ENCODE peak calls at places on chromosome 10, in five cellular contexts. C is astrocyte, J is fibroblast of lung, S is AG09309, H is BJ. D is an unnamed sample.

GRCh38 chr10:93566435-93567276 is at the start of gene FFAR4:
- DNase-seq in C (no peak), J (no peak), S (no peak), H (no peak), D (no peak)

GRCh38 chr10:90148121-90148855 is 446.9 kb downstream of the KIF20B start:
- DNase-seq in C (peak; percentile 86), J (peak; percentile 79), S (no peak), H (no peak), D (no peak)

GRCh38 chr10:88901610-88902327 is 21.7 kb downstream of the STAMBPL1 start:
- DNase-seq in C (peak; percentile 66), J (no peak), S (no peak), H (no peak), D (no peak)

GRCh38 chr10:79100761-79101160 is 32.0 kb downstream of the ZMIZ1 start:
- DNase-seq in C (no peak), J (no peak), S (no peak), H (no peak), D (no peak)

GRCh38 chr10:90751107-90751997 is 106.5 kb downstream of the HTR7 start:
- DNase-seq in C (no peak), J (peak; percentile 55), S (no peak), H (no peak), D (no peak)

GRCh38 chr10:76126607-76127190 is 695.3 kb downstream of the LRMDA start:
- DNase-seq in C (peak; percentile 68), J (no peak), S (no peak), H (no peak), D (no peak)

GRCh38 chr10:18886102-18886501 is 162.5 kb upstream of the MALRD1 start:
- DNase-seq in C (peak; percentile 80), J (peak; percentile 56), S (no peak), H (no peak), D (no peak)

GRCh38 chr10:31418481-31418880 is 99.5 kb downstream of the ZEB1 start:
- DNase-seq in C (no peak), J (no peak), S (no peak), H (no peak), D (no peak)

GRCh38 chr10:75038335-75038734 is 73.1 kb upstream of the SAMD8 start:
- DNase-seq in C (peak; percentile 77), J (peak; percentile 56), S (no peak), H (no peak), D (no peak)

GRCh38 chr10:89479255-89479654 is 56.1 kb downstream of the SLC16A12 start:
- DNase-seq in C (no peak), J (no peak), S (no peak), H (no peak), D (no peak)

GRCh38 chr10:15856328-15857000 is 3.8 kb downstream of the MINDY3 start:
- DNase-seq in C (no peak), J (no peak), S (no peak), H (peak; percentile 28), D (no peak)

GRCh38 chr10:7948601-7949000 is 105.9 kb upstream of the GATA3 start:
- DNase-seq in C (peak; percentile 51), J (peak; percentile 56), S (peak; percentile 11), H (no peak), D (no peak)

GRCh38 chr10:13526952-13527863 is 1.6 kb downstream of the BEND7 start:
- DNase-seq in C (peak; percentile 87), J (peak; percentile 8), S (peak; percentile 10), H (peak; percentile 17), D (peak; percentile 49)

GRCh38 chr10:102455893-102456471 is 4.6 kb upstream of the C10orf95 start:
- DNase-seq in C (peak; percentile 75), J (peak; percentile 93), S (peak; percentile 66), H (no peak), D (no peak)

GRCh38 chr10:35898722-35899485 is 256.8 kb upstream of the FZD8 start:
- DNase-seq in C (no peak), J (no peak), S (no peak), H (no peak), D (no peak)

GRCh38 chr10:70508912-70509366 is 30.4 kb downstream of the PALD1 start:
- DNase-seq in C (no peak), J (peak; percentile 42), S (no peak), H (no peak), D (no peak)
- TF ChIP-seq CTCF in C (no peak), J (peak; percentile 4), S (peak; percentile 3), H (peak; percentile 9), D (no peak)

GRCh38 chr10:6008497-6009142 is 31.3 kb upstream of the IL15RA start:
- DNase-seq in C (peak; percentile 17), J (peak; percentile 47), S (no peak), H (no peak), D (no peak)
- H3K4me3 ChIP-seq in C (no peak overlapping the region), J (peak overlapping the region; percentile 56), S (peak overlapping the region; percentile 3), H (no peak overlapping the region), D (no peak overlapping the region)

GRCh38 chr10:101071885-101072433 is 10.2 kb downstream of the KAZALD1 start:
- DNase-seq in C (no peak), J (no peak), S (no peak), H (no peak), D (no peak)
- TF ChIP-seq CTCF in C (no peak), J (no peak), S (no peak), H (no peak), D (no peak)

GRCh38 chr10:47166405-47166777 is 133.6 kb upstream of the GDF10 start:
- DNase-seq in C (no peak), J (no peak), S (no peak), H (no peak), D (no peak)
- H3K4me3 ChIP-seq in C (no peak overlapping the region), J (no peak overlapping the region), S (no peak overlapping the region), H (no peak overlapping the region), D (no peak overlapping the region)

GRCh38 chr10:87506988-87507387 is 2.3 kb downstream of the MINPP1 start:
- DNase-seq in C (no peak), J (no peak), S (no peak), H (no peak), D (no peak)

GRCh38 chr10:87504307-87504666 is 406 bp upstream of the MINPP1 start:
- DNase-seq in C (no peak), J (no peak), S (no peak), H (no peak), D (no peak)

GRCh38 chr10:87504667-87505365 is at the start of gene MINPP1:
- DNase-seq in C (peak; percentile 80), J (peak; percentile 78), S (peak; percentile 21), H (peak; percentile 49), D (peak; percentile 16)

GRCh38 chr10:87503892-87504291 is 801 bp upstream of the MINPP1 start:
- DNase-seq in C (peak; percentile 58), J (peak; percentile 7), S (no peak), H (no peak), D (no peak)

GRCh38 chr10:87505366-87506113 is 847 bp downstream of the MINPP1 start:
- DNase-seq in C (peak; percentile 26), J (peak; percentile 54), S (no peak), H (no peak), D (no peak)
- TF ChIP-seq CTCF in C (peak; percentile 19), J (peak; percentile 64), S (peak; percentile 77), H (peak; percentile 78), D (peak; percentile 77)

DNA sequence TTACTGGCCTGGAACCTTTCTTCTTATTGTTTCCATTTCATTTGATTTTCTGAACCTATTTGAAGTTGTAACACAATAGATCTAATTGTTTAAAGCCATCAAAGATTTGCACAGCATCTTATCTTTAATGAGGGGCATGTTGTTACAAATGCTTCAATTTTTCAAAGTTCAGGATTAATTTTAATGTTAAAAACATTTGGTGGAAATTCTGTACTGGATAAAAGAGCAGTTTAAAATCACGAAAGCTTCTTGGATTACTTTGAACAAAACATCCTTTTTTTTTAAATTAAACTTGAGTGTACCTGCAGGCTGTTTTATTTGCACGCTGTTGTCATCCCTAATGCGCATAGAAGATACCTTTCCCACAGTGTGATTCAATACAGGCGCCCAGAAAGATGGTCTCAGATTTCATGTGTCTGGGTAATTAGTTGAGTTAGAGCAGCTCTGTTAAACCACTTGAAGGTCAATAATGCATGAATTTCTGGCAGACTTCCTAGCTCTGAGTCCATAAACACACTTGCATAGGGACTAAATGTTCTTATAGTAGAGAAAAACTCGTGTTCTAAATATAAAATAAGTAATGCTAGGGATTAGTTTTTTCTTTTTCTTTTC is 29.3 kb upstream of the DDX50 start:
- DNase-seq in C (peak; percentile 94), J (peak; percentile 99), S (peak; percentile 47), H (peak; percentile 51), D (peak; percentile 80)
- H3K4me3 ChIP-seq in C (no peak overlapping the region), J (no peak overlapping the region), S (no peak overlapping the region), H (no peak overlapping the region), D (no peak overlapping the region)

D was measured in AG04449.